ENCODE peak calls at places on chromosomes 5 and 9, in four cellular contexts. One of them, this sample, is unnamed.

GRCh38 chr9:28735943-28736342 is 1162.7 kb upstream of the C9orf72 start:
- DNase-seq in RWPE1: peak
- DNase-seq in activated naive CD8-positive, alpha-beta T cell treated with anti-CD3 and anti-CD28 coated beads, Interleukin-2, amount 50 U/mL, for 24 hours: no peak
- DNase-seq in stimulated activated CD4-positive, alpha-beta T cell treated with anti-CD3 and anti-CD28 coated beads, Interleukin-4, amount 100 ng/mL, for 4 hours: no peak
- DNase-seq in this sample: no peak

GRCh38 chr9:73118898-73119554 is 32.6 kb upstream of the ANXA1 start:
- DNase-seq in RWPE1: peak
- DNase-seq in activated naive CD8-positive, alpha-beta T cell treated with anti-CD3 and anti-CD28 coated beads, Interleukin-2, amount 50 U/mL, for 24 hours: no peak
- DNase-seq in stimulated activated CD4-positive, alpha-beta T cell treated with anti-CD3 and anti-CD28 coated beads, Interleukin-4, amount 100 ng/mL, for 4 hours: no peak
- DNase-seq in this sample: no peak

GRCh38 chr5:10124287-10124686 is 125.4 kb downstream of the ATPSCKMT start:
- DNase-seq in RWPE1: no peak
- DNase-seq in activated naive CD8-positive, alpha-beta T cell treated with anti-CD3 and anti-CD28 coated beads, Interleukin-2, amount 50 U/mL, for 24 hours: no peak
- DNase-seq in stimulated activated CD4-positive, alpha-beta T cell treated with anti-CD3 and anti-CD28 coated beads, Interleukin-4, amount 100 ng/mL, for 4 hours: no peak
- DNase-seq in this sample: peak

GRCh38 chr5:134003957-134004625 is 684 bp downstream of the VDAC1 start:
- DNase-seq in RWPE1: peak
- DNase-seq in activated naive CD8-positive, alpha-beta T cell treated with anti-CD3 and anti-CD28 coated beads, Interleukin-2, amount 50 U/mL, for 24 hours: peak
- DNase-seq in stimulated activated CD4-positive, alpha-beta T cell treated with anti-CD3 and anti-CD28 coated beads, Interleukin-4, amount 100 ng/mL, for 4 hours: peak
- DNase-seq in this sample: no peak

GRCh38 chr5:160020266-160020770 is 11.4 kb downstream of the TTC1 start:
- DNase-seq in RWPE1: no peak
- DNase-seq in activated naive CD8-positive, alpha-beta T cell treated with anti-CD3 and anti-CD28 coated beads, Interleukin-2, amount 50 U/mL, for 24 hours: no peak
- DNase-seq in stimulated activated CD4-positive, alpha-beta T cell treated with anti-CD3 and anti-CD28 coated beads, Interleukin-4, amount 100 ng/mL, for 4 hours: no peak
- DNase-seq in this sample: no peak

GRCh38 chr5:31531543-31531887 is 378 bp downstream of the DROSHA start:
- DNase-seq in RWPE1: peak
- DNase-seq in activated naive CD8-positive, alpha-beta T cell treated with anti-CD3 and anti-CD28 coated beads, Interleukin-2, amount 50 U/mL, for 24 hours: peak
- DNase-seq in stimulated activated CD4-positive, alpha-beta T cell treated with anti-CD3 and anti-CD28 coated beads, Interleukin-4, amount 100 ng/mL, for 4 hours: no peak
- DNase-seq in this sample: no peak

GRCh38 chr5:107155667-107156066 is 515.1 kb downstream of the EFNA5 start:
- DNase-seq in RWPE1: no peak
- DNase-seq in activated naive CD8-positive, alpha-beta T cell treated with anti-CD3 and anti-CD28 coated beads, Interleukin-2, amount 50 U/mL, for 24 hours: no peak
- DNase-seq in stimulated activated CD4-positive, alpha-beta T cell treated with anti-CD3 and anti-CD28 coated beads, Interleukin-4, amount 100 ng/mL, for 4 hours: no peak
- DNase-seq in this sample: no peak

GRCh38 chr9:122126340-122127333 is 32.9 kb downstream of the NDUFA8 start:
- DNase-seq in RWPE1: peak
- DNase-seq in activated naive CD8-positive, alpha-beta T cell treated with anti-CD3 and anti-CD28 coated beads, Interleukin-2, amount 50 U/mL, for 24 hours: no peak
- DNase-seq in stimulated activated CD4-positive, alpha-beta T cell treated with anti-CD3 and anti-CD28 coated beads, Interleukin-4, amount 100 ng/mL, for 4 hours: no peak
- DNase-seq in this sample: no peak

GRCh38 chr5:122180863-122181519 is 51.6 kb downstream of the ZNF474 start:
- DNase-seq in RWPE1: peak
- DNase-seq in activated naive CD8-positive, alpha-beta T cell treated with anti-CD3 and anti-CD28 coated beads, Interleukin-2, amount 50 U/mL, for 24 hours: no peak
- DNase-seq in stimulated activated CD4-positive, alpha-beta T cell treated with anti-CD3 and anti-CD28 coated beads, Interleukin-4, amount 100 ng/mL, for 4 hours: no peak
- DNase-seq in this sample: no peak

GRCh38 chr9:132776268-132776667 is 101.8 kb downstream of the AK8 start:
- DNase-seq in RWPE1: no peak
- DNase-seq in activated naive CD8-positive, alpha-beta T cell treated with anti-CD3 and anti-CD28 coated beads, Interleukin-2, amount 50 U/mL, for 24 hours: no peak
- DNase-seq in stimulated activated CD4-positive, alpha-beta T cell treated with anti-CD3 and anti-CD28 coated beads, Interleukin-4, amount 100 ng/mL, for 4 hours: no peak
- DNase-seq in this sample: no peak

GRCh38 chr5:168481330-168481788 is 4.9 kb upstream of the RARS1 start:
- DNase-seq in RWPE1: no peak
- DNase-seq in activated naive CD8-positive, alpha-beta T cell treated with anti-CD3 and anti-CD28 coated beads, Interleukin-2, amount 50 U/mL, for 24 hours: no peak
- DNase-seq in stimulated activated CD4-positive, alpha-beta T cell treated with anti-CD3 and anti-CD28 coated beads, Interleukin-4, amount 100 ng/mL, for 4 hours: no peak
- DNase-seq in this sample: no peak

GRCh38 chr9:28915256-28915930 is 1342.1 kb upstream of the C9orf72 start:
- DNase-seq in RWPE1: peak
- DNase-seq in activated naive CD8-positive, alpha-beta T cell treated with anti-CD3 and anti-CD28 coated beads, Interleukin-2, amount 50 U/mL, for 24 hours: no peak
- DNase-seq in stimulated activated CD4-positive, alpha-beta T cell treated with anti-CD3 and anti-CD28 coated beads, Interleukin-4, amount 100 ng/mL, for 4 hours: no peak
- DNase-seq in this sample: no peak

GRCh38 chr5:102781786-102782185 is 26.7 kb downstream of the PAM start:
- DNase-seq in RWPE1: no peak
- DNase-seq in activated naive CD8-positive, alpha-beta T cell treated with anti-CD3 and anti-CD28 coated beads, Interleukin-2, amount 50 U/mL, for 24 hours: no peak
- DNase-seq in stimulated activated CD4-positive, alpha-beta T cell treated with anti-CD3 and anti-CD28 coated beads, Interleukin-4, amount 100 ng/mL, for 4 hours: no peak
- DNase-seq in this sample: no peak

GRCh38 chr5:29263836-29264235 is 1929.7 kb upstream of the CDH6 start:
- DNase-seq in RWPE1: no peak
- DNase-seq in activated naive CD8-positive, alpha-beta T cell treated with anti-CD3 and anti-CD28 coated beads, Interleukin-2, amount 50 U/mL, for 24 hours: no peak
- DNase-seq in stimulated activated CD4-positive, alpha-beta T cell treated with anti-CD3 and anti-CD28 coated beads, Interleukin-4, amount 100 ng/mL, for 4 hours: no peak
- DNase-seq in this sample: no peak

GRCh38 chr5:137344723-137345322 is 154.3 kb downstream of the SPOCK1 start:
- DNase-seq in RWPE1: peak
- DNase-seq in activated naive CD8-positive, alpha-beta T cell treated with anti-CD3 and anti-CD28 coated beads, Interleukin-2, amount 50 U/mL, for 24 hours: peak
- DNase-seq in stimulated activated CD4-positive, alpha-beta T cell treated with anti-CD3 and anti-CD28 coated beads, Interleukin-4, amount 100 ng/mL, for 4 hours: no peak
- DNase-seq in this sample: peak

GRCh38 chr5:61765471-61765870 is 433.4 kb downstream of the ZSWIM6 start:
- DNase-seq in RWPE1: no peak
- DNase-seq in activated naive CD8-positive, alpha-beta T cell treated with anti-CD3 and anti-CD28 coated beads, Interleukin-2, amount 50 U/mL, for 24 hours: no peak
- DNase-seq in stimulated activated CD4-positive, alpha-beta T cell treated with anti-CD3 and anti-CD28 coated beads, Interleukin-4, amount 100 ng/mL, for 4 hours: no peak
- DNase-seq in this sample: no peak

GRCh38 chr9:116154976-116155699 is 1.5 kb downstream of the PAPPA start:
- DNase-seq in RWPE1: no peak
- DNase-seq in activated naive CD8-positive, alpha-beta T cell treated with anti-CD3 and anti-CD28 coated beads, Interleukin-2, amount 50 U/mL, for 24 hours: no peak
- DNase-seq in stimulated activated CD4-positive, alpha-beta T cell treated with anti-CD3 and anti-CD28 coated beads, Interleukin-4, amount 100 ng/mL, for 4 hours: no peak
- DNase-seq in this sample: no peak

GRCh38 chr5:1515311-1515920 is 8.3 kb downstream of the LPCAT1 start:
- DNase-seq in RWPE1: no peak
- DNase-seq in activated naive CD8-positive, alpha-beta T cell treated with anti-CD3 and anti-CD28 coated beads, Interleukin-2, amount 50 U/mL, for 24 hours: peak
- DNase-seq in stimulated activated CD4-positive, alpha-beta T cell treated with anti-CD3 and anti-CD28 coated beads, Interleukin-4, amount 100 ng/mL, for 4 hours: peak
- DNase-seq in this sample: no peak

GRCh38 chr5:180468732-180469585 is 25.2 kb upstream of the CNOT6 start:
- DNase-seq in RWPE1: no peak
- DNase-seq in activated naive CD8-positive, alpha-beta T cell treated with anti-CD3 and anti-CD28 coated beads, Interleukin-2, amount 50 U/mL, for 24 hours: no peak
- DNase-seq in stimulated activated CD4-positive, alpha-beta T cell treated with anti-CD3 and anti-CD28 coated beads, Interleukin-4, amount 100 ng/mL, for 4 hours: no peak
- DNase-seq in this sample: no peak

GRCh38 chr5:143126121-143127019 is 277.1 kb downstream of the NR3C1 start:
- DNase-seq in RWPE1: no peak
- DNase-seq in activated naive CD8-positive, alpha-beta T cell treated with anti-CD3 and anti-CD28 coated beads, Interleukin-2, amount 50 U/mL, for 24 hours: no peak
- DNase-seq in stimulated activated CD4-positive, alpha-beta T cell treated with anti-CD3 and anti-CD28 coated beads, Interleukin-4, amount 100 ng/mL, for 4 hours: no peak
- DNase-seq in this sample: no peak

GRCh38 chr9:86783884-86784283 is 163.4 kb downstream of the GAS1 start:
- DNase-seq in RWPE1: no peak
- DNase-seq in activated naive CD8-positive, alpha-beta T cell treated with anti-CD3 and anti-CD28 coated beads, Interleukin-2, amount 50 U/mL, for 24 hours: no peak
- DNase-seq in stimulated activated CD4-positive, alpha-beta T cell treated with anti-CD3 and anti-CD28 coated beads, Interleukin-4, amount 100 ng/mL, for 4 hours: no peak
- DNase-seq in this sample: no peak

This sample was measured in hippocampal formation.